ENCODE peak calls at places on chromosomes 11 and 22, in nine cellular contexts. B is mammary epithelial cell, Z is uterus, H is esophagus squamous epithelium, U is left ventricle myocardium inferior, W is right lobe of liver, N is K562, O is neural progenitor cell, X is SK-N-SH. V is an unnamed sample.

GRCh38 chr11:85118151-85118550 is 509.0 kb downstream of the DLG2 start:
- DNase-seq in B (peak; percentile 3), Z (no peak), H (no peak), U (no peak), W (no peak), N (no peak), O (peak; percentile 4), X (no peak), V (no peak)

GRCh38 chr11:117439256-117439655 is 111.6 kb downstream of the CEP164 start:
- DNase-seq in B (no peak), Z (no peak), H (no peak), U (no peak), W (no peak), N (no peak), O (no peak), X (no peak), V (no peak)

GRCh38 chr11:124535552-124536232 is 7.8 kb downstream of the OR8B12 start:
- DNase-seq in B (no peak), Z (no peak), H (no peak), U (no peak), W (no peak), N (no peak), O (no peak), X (no peak), V (no peak)

GRCh38 chr22:44337658-44338004 is 24.9 kb upstream of the SHISAL1 start:
- DNase-seq in B (peak; percentile 52), Z (peak; percentile 90), H (no peak), U (no peak), W (no peak), N (peak; percentile 43), O (peak; percentile 48), X (no peak), V (no peak)

GRCh38 chr11:104763930-104764717 is 134.1 kb downstream of the CASP12 start:
- DNase-seq in B (no peak), Z (no peak), H (no peak), U (no peak), W (no peak), N (no peak), O (no peak), X (no peak), V (no peak)

GRCh38 chr11:57436031-57436430 is 9.1 kb upstream of the SLC43A3 start:
- DNase-seq in B (no peak), Z (no peak), H (no peak), U (no peak), W (peak; percentile 11), N (no peak), O (no peak), X (no peak), V (no peak)

GRCh38 chr11:10969387-10969786 is 111.5 kb upstream of the ZBED5 start:
- DNase-seq in B (peak; percentile 30), Z (no peak), H (no peak), U (no peak), W (no peak), N (no peak), O (no peak), X (no peak), V (no peak)

GRCh38 chr22:46043816-46044717 is 67.1 kb upstream of the WNT7B start:
- DNase-seq in B (peak; percentile 70), Z (peak; percentile 63), H (no peak), U (peak; percentile 41), W (no peak), N (no peak), O (no peak), X (no peak), V (peak; percentile 49)

GRCh38 chr11:22634897-22635629 is 9.4 kb upstream of the FANCF start:
- DNase-seq in B (peak; percentile 29), Z (no peak), H (no peak), U (no peak), W (peak; percentile 58), N (no peak), O (no peak), X (no peak), V (peak; percentile 91)

GRCh38 chr11:67649634-67650540 is 643 bp downstream of the ACY3 start:
- DNase-seq in B (no peak), Z (no peak), H (no peak), U (no peak), W (no peak), N (no peak), O (no peak), X (no peak), V (peak; percentile 59)

GRCh38 chr11:34439521-34440258 is 956 bp downstream of the CAT start:
- DNase-seq in B (no peak), Z (no peak), H (no peak), U (no peak), W (peak; percentile 66), N (no peak), O (no peak), X (peak; percentile 22), V (peak; percentile 78)

GRCh38 chr11:121996574-121996973 is 119.4 kb downstream of the BLID start:
- DNase-seq in B (no peak), Z (no peak), H (no peak), U (no peak), W (no peak), N (no peak), O (no peak), X (no peak), V (no peak)

GRCh38 chr22:19253143-19253542 is 38.4 kb downstream of the CLTCL1 start:
- DNase-seq in B (no peak), Z (no peak), H (no peak), U (no peak), W (no peak), N (no peak), O (no peak), X (no peak), V (no peak)

GRCh38 chr11:133082453-133082781 is 449.9 kb downstream of the OPCML start:
- DNase-seq in B (no peak), Z (peak; percentile 28), H (no peak), U (peak; percentile 30), W (no peak), N (no peak), O (peak; percentile 68), X (no peak), V (no peak)

GRCh38 chr11:63666874-63667273 is 4.3 kb downstream of the ATL3 start:
- DNase-seq in B (peak; percentile 28), Z (no peak), H (no peak), U (no peak), W (no peak), N (no peak), O (no peak), X (no peak), V (no peak)

GRCh38 chr11:46528445-46529085 is 65.3 kb downstream of the AMBRA1 start:
- DNase-seq in B (no peak), Z (no peak), H (no peak), U (no peak), W (no peak), N (no peak), O (no peak), X (no peak), V (no peak)

GRCh38 chr11:74726547-74727182 is 4.6 kb downstream of the CHRDL2 start:
- DNase-seq in B (peak; percentile 55), Z (peak; percentile 81), H (no peak), U (peak; percentile 72), W (peak; percentile 80), N (peak; percentile 82), O (peak; percentile 86), X (peak; percentile 87), V (peak; percentile 73)

DNA sequence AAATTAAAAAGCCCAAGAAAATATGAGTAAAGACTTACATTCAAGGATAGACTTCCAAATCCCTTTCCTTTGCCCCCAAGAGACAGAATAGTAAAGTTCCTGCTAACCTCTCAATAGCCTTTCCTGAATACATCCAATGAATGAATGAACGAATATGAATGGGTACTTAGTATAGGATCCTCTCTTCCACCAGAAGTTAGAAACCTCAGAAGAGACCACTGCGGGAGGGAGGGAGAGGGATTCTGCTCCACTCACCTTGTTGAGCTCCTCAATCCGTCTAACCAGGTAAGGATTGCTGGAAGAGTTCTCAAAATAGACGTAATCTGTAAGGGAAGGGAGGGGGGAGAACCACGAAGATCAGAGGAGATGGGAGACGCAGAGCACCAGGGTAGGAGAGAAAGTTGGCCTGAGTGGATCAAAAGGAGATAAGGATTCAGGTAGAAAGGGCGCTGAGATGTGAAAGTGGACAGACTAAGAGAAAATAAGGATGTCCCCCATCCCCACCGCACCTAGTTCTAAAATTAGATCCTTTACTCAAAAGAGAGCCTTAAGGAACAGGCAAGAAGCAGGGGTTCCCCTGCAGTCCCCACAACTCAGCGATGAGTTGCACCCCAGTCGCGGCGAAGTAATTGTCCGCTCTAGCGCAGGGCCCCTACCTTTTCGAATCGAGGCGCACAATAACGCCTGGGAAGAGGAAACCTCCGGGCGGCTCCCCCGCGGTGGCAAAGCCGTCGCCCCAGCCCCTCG is 1.1 kb downstream of the MTA2 start:
- DNase-seq in B (peak; percentile 18), Z (no peak), H (no peak), U (no peak), W (no peak), N (no peak), O (peak; percentile 45), X (no peak), V (no peak)
- H3K36me3 ChIP-seq in B (peaks cover 20% of the 10 kb centered on the region), Z (no peaks in the 10 kb centered on the region), H (peaks cover 24% of the 10 kb centered on the region), U (peaks cover 41% of the 10 kb centered on the region), W (peaks cover 10% of the 10 kb centered on the region), N (peaks cover 72% of the 10 kb centered on the region), O (no peaks in the 10 kb centered on the region), X (peaks cover 43% of the 10 kb centered on the region), V (peaks cover 14% of the 10 kb centered on the region)

DNA sequence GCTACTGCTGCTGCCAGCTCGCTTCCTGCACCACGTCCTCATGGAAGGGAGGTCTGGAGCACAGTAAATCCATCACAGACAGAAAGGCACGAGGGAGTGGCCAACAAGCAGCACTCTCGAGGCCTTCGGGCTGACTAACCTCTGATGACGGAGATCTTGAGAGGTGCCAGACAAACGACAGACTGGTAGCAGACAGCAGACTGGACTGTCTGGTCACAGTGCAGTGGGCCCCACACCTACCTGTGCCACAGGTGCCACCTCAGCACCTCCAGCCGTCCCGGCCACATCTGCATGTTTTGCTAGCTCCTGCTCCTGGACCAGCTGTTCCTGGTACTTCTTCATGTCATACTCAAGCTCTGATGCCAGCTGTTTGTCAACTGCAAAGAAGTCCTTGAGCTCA is 64.1 kb downstream of the NCAPD3 start:
- DNase-seq in B (no peak), Z (no peak), H (no peak), U (no peak), W (no peak), N (no peak), O (no peak), X (no peak), V (no peak)
- H3K36me3 ChIP-seq in B (peaks cover 26% of the 10 kb centered on the region), Z (no peaks in the 10 kb centered on the region), H (peaks cover 20% of the 10 kb centered on the region), U (peaks cover 66% of the 10 kb centered on the region), W (peaks cover 5% of the 10 kb centered on the region), N (peaks cover 96% of the 10 kb centered on the region), O (peaks cover 44% of the 10 kb centered on the region), X (peaks cover 89% of the 10 kb centered on the region), V (peaks cover 15% of the 10 kb centered on the region)

DNA sequence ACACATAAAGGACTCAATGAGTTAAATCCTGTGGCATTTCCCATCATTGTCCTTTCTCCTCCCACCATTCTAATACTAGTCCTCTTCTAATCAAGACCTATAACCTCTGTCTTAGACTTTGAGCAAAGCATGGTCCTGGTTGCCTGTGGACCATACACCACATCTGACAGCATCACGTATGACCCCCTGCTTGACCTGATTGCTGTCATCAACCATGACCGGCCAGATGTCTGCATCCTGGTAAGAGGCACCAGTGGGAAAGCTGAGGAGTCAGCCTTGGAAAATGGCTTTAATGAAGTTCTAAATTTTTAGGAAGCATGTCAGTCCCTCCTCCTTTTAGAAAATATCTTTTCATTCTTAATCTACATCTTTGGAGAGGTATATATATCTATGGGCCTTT is 25.8 kb downstream of the POLA2 start:
- DNase-seq in B (no peak), Z (no peak), H (no peak), U (no peak), W (no peak), N (no peak), O (no peak), X (no peak), V (no peak)
- H3K36me3 ChIP-seq in B (peaks cover 25% of the 10 kb centered on the region), Z (no peaks in the 10 kb centered on the region), H (no peaks in the 10 kb centered on the region), U (peaks cover 19% of the 10 kb centered on the region), W (peaks cover 2% of the 10 kb centered on the region), N (peaks cover 96% of the 10 kb centered on the region), O (peaks cover 2% of the 10 kb centered on the region), X (peaks cover 16% of the 10 kb centered on the region), V (no peaks in the 10 kb centered on the region)

GRCh38 chr11:611001-611996 is 4.5 kb downstream of the IRF7 start:
- DNase-seq in B (no peak), Z (no peak), H (no peak), U (no peak), W (peak; percentile 80), N (no peak), O (no peak), X (no peak), V (no peak)
- H3K36me3 ChIP-seq in B (peaks cover 15% of the 10 kb centered on the region), Z (no peaks in the 10 kb centered on the region), H (peaks cover 50% of the 10 kb centered on the region), U (peaks cover 76% of the 10 kb centered on the region), W (peaks cover 7% of the 10 kb centered on the region), N (peaks cover 89% of the 10 kb centered on the region), O (no peaks in the 10 kb centered on the region), X (peaks cover 69% of the 10 kb centered on the region), V (peaks cover 35% of the 10 kb centered on the region)

V was measured in small intestine.